ENCODE peak calls at places on chromosome 9, in eight cellular contexts. E is esophagus squamous epithelium, S is NB4, G is IMR-90, T is HCT116, H is adrenal gland, J is upper lobe of left lung, Q is stomach. L is an unnamed sample.
A peak's percentile ranks its signal among the peaks of the same experiment; 100 is the strongest.

GRCh38 chr9:36151306-36152210 is 15.0 kb downstream of the GLIPR2 start:
- DNase-seq in S (peak; percentile 93), Q (peak; percentile 65), G (peak; percentile 64), T (no peak), E (no peak), J (peak; percentile 86), H (peak; percentile 49), L (no peak)

GRCh38 chr9:132622144-132622543 is 39.7 kb downstream of the BARHL1 start:
- DNase-seq in J (peak; percentile 72), G (peak; percentile 58), Q (peak; percentile 34), T (no peak), S (no peak), H (no peak), E (no peak), L (no peak)

GRCh38 chr9:36597412-36598178 is 24.9 kb downstream of the MELK start:
- DNase-seq in E (no peak), Q (no peak), J (no peak), H (peak; percentile 23), S (peak; percentile 29), T (peak; percentile 32), G (peak; percentile 70), L (no peak)

GRCh38 chr9:101476576-101477208 is 41.1 kb upstream of the ALDOB start:
- DNase-seq in G (no peak), Q (no peak), H (no peak), T (no peak), J (no peak), E (no peak), S (no peak), L (no peak)

GRCh38 chr9:99167120-99167519 is 54.6 kb downstream of the ALG2 start:
- DNase-seq in Q (no peak), E (no peak), T (no peak), S (no peak), J (no peak), G (no peak), H (no peak), L (no peak)

GRCh38 chr9:68951879-68952659 is 61.8 kb downstream of the PRKACG start:
- DNase-seq in H (no peak), G (no peak), T (no peak), S (peak; percentile 8), J (no peak), Q (no peak), E (no peak), L (no peak)

GRCh38 chr9:17656889-17657288 is 78.0 kb downstream of the SH3GL2 start:
- DNase-seq in S (no peak), Q (no peak), G (no peak), H (no peak), T (no peak), E (no peak), J (no peak), L (no peak)

GRCh38 chr9:137710751-137711150 is 91.9 kb downstream of the EHMT1 start:
- DNase-seq in G (peak; percentile 10), T (no peak), J (no peak), Q (no peak), H (no peak), E (no peak), S (no peak), L (no peak)

GRCh38 chr9:34540826-34541225 is 18.0 kb upstream of the ENHO start:
- DNase-seq in G (peak; percentile 64), H (no peak), E (no peak), S (peak; percentile 48), T (no peak), Q (no peak), J (no peak), L (peak; percentile 42)

GRCh38 chr9:88737031-88737430 is 202.1 kb downstream of the NXNL2 start:
- DNase-seq in G (no peak), Q (no peak), E (no peak), H (no peak), T (no peak), J (no peak), S (no peak), L (no peak)

GRCh38 chr9:71694332-71694731 is 74.0 kb downstream of the CEMIP2 start:
- DNase-seq in T (no peak), G (no peak), S (no peak), H (no peak), J (no peak), Q (no peak), E (no peak), L (no peak)

GRCh38 chr9:137453643-137454081 is 5.5 kb downstream of the NSMF start:
- DNase-seq in S (peak; percentile 58), E (no peak), J (peak; percentile 90), G (peak; percentile 58), Q (peak; percentile 82), T (no peak), H (peak; percentile 85), L (peak; percentile 79)

GRCh38 chr9:136551401-136552116 is 5.7 kb upstream of the NOTCH1 start:
- DNase-seq in Q (peak; percentile 64), G (peak; percentile 64), E (no peak), T (no peak), H (peak; percentile 79), S (peak; percentile 36), J (peak; percentile 89), L (peak; percentile 99)

GRCh38 chr9:36802171-36802920 is 229.7 kb downstream of the MELK start:
- DNase-seq in G (peak; percentile 66), J (no peak), S (no peak), Q (no peak), E (no peak), T (no peak), H (no peak), L (peak; percentile 16)

GRCh38 chr9:97911528-97911927 is 10.8 kb downstream of the TRMO start:
- DNase-seq in G (no peak), Q (no peak), T (no peak), S (no peak), J (no peak), H (no peak), E (no peak), L (no peak)

GRCh38 chr9:19378647-19379046 is 1.4 kb downstream of the RPS6 start:
- DNase-seq in G (no peak), H (no peak), T (no peak), Q (no peak), J (no peak), S (peak; percentile 49), E (no peak), L (no peak)
- TF ChIP-seq POLR2A in G (no peak), H (no peak), T (no peak), Q (no peak), J (no peak), S (peak; percentile 8), E (no peak), L (no peak)

DNA sequence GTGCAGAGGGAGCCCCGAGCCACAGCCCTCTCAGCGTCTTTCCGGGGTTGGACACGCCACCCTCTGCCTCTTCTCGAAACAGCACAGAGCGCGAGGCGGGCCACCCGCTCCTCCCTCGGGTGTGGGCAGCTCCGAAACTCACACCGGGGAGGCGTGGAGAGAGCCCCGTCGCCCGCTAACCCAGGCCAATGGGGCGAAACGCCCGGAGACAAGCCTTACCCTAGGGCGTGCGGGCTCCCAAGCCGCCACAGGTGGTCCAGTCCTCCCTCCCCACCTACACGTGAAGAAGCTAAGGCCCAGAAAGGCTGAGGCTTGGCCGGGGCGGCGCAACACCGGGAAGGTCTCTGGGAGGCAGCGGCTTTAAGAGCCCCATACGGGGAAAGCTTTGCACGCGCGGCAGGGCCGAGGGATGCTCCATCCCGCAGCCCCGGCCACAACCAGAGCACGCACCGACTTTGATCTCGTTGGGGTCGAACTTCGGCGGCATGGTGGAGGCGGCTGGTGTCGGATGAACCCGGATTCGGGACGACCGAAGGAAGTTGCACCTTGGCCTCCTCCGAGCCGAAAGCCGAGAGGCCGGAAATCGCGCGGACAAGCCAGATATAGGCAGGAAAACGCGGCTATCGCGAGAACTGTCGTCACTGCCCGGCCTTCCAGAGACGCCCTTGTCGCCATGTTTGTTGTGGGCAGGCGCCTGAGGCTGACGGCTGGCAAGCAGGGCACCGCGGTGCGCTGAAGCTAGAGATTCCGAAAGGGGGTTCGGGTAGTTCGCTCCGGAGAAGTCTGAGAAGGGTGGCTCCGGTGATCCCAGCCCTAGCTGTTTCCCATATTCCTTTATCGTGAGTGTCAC is at the start of the genes LRSAM1 and RPL12:
- DNase-seq in J (peak; percentile 91), Q (peak; percentile 98), H (peak; percentile 98), E (peak; percentile 81), T (peak; percentile 88), S (peak; percentile 93), G (peak; percentile 94), L (peak; percentile 95)
- TF ChIP-seq POLR2A in J (peak; percentile 93), Q (no peak), H (peak; percentile 100), E (peak; percentile 98), T (peak; percentile 99), S (peak; percentile 99), G (peak; percentile 100), L (peak; percentile 99)

GRCh38 chr9:134007150-134007549 is 15.0 kb upstream of the VAV2 start:
- DNase-seq in G (no peak), Q (no peak), H (no peak), E (no peak), S (no peak), T (no peak), J (no peak), L (no peak)

GRCh38 chr9:134007571-134007970 is 15.4 kb upstream of the VAV2 start:
- DNase-seq in G (no peak), S (no peak), Q (no peak), H (no peak), J (no peak), T (no peak), E (no peak), L (no peak)

GRCh38 chr9:134010774-134011173 is 14.5 kb upstream of the BRD3OS start:
- DNase-seq in Q (peak; percentile 77), H (peak; percentile 82), E (no peak), S (no peak), G (no peak), T (no peak), J (peak; percentile 35), L (no peak)

GRCh38 chr9:134011401-134011800 is 13.9 kb upstream of the BRD3OS start:
- DNase-seq in H (no peak), Q (no peak), G (no peak), S (no peak), E (no peak), T (no peak), J (no peak), L (no peak)

GRCh38 chr9:134010310-134010709 is 15.0 kb upstream of the BRD3OS start:
- DNase-seq in H (no peak), T (no peak), J (no peak), E (no peak), G (no peak), Q (no peak), S (no peak), L (no peak)
- TF ChIP-seq POLR2A in H (no peak), T (no peak), J (no peak), E (no peak), G (no peak), Q (no peak), S (no peak), L (no peak)

GRCh38 chr9:126750941-126751725 is 53.7 kb upstream of the ZBTB43 start:
- DNase-seq in H (no peak), G (no peak), T (no peak), J (no peak), E (no peak), S (no peak), Q (no peak), L (no peak)

GRCh38 chr9:126755325-126755875 is 49.4 kb upstream of the ZBTB43 start:
- DNase-seq in E (no peak), H (no peak), Q (no peak), S (no peak), G (no peak), T (no peak), J (no peak), L (no peak)

GRCh38 chr9:126752376-126752775 is 52.5 kb upstream of the ZBTB43 start:
- DNase-seq in J (no peak), H (no peak), T (no peak), Q (no peak), G (no peak), S (no peak), E (no peak), L (no peak)

GRCh38 chr9:126754436-126755324 is 50.2 kb upstream of the ZBTB43 start:
- DNase-seq in J (no peak), E (no peak), T (no peak), S (no peak), Q (no peak), H (no peak), G (no peak), L (no peak)

GRCh38 chr9:126752881-126753670 is 51.8 kb upstream of the ZBTB43 start:
- DNase-seq in H (no peak), T (no peak), G (no peak), S (no peak), E (no peak), J (no peak), Q (no peak), L (no peak)
- TF ChIP-seq POLR2A in H (no peak), T (no peak), G (no peak), S (no peak), E (no peak), J (no peak), Q (no peak), L (no peak)